ENCODE peak calls at places on chromosomes 6 and 20, in four cellular contexts. A, R, X and I are unnamed samples.

GRCh38 chr6:112468359-112468758 is 121.2 kb downstream of the RFPL4B start:
- DNase-seq in A (no peak), R (no peak), X (no peak), I (no peak)

GRCh38 chr6:100136590-100136989 is 142.6 kb upstream of the MCHR2 start:
- DNase-seq in A (no peak), R (no peak), X (no peak), I (no peak)

GRCh38 chr6:62652692-62653328 is 366.8 kb upstream of the KHDRBS2 start:
- DNase-seq in A (no peak), R (no peak), X (peak; percentile 7), I (no peak)

GRCh38 chr6:44010411-44011349 is 116.6 kb downstream of the MRPL14 start:
- DNase-seq in A (no peak), R (no peak), X (no peak), I (peak; percentile 71)

GRCh38 chr6:169427856-169428255 is 174.2 kb upstream of the THBS2 start:
- DNase-seq in A (no peak), R (no peak), X (no peak), I (no peak)

GRCh38 chr6:92759195-92759594 is 660.2 kb downstream of the EPHA7 start:
- DNase-seq in A (no peak), R (no peak), X (no peak), I (no peak)

GRCh38 chr6:154157082-154157481 is 118.0 kb downstream of the OPRM1 start:
- DNase-seq in A (no peak), R (no peak), X (no peak), I (no peak)

GRCh38 chr6:167574431-167575097 is 249.7 kb downstream of the TTLL2 start:
- DNase-seq in A (no peak), R (no peak), X (no peak), I (no peak)

GRCh38 chr6:155264704-155265320 is 999 bp downstream of the CLDN20 start:
- DNase-seq in A (no peak), R (no peak), X (no peak), I (no peak)

GRCh38 chr6:149082320-149082719 is 235.2 kb upstream of the TAB2 start:
- DNase-seq in A (peak; percentile 25), R (no peak), X (peak; percentile 65), I (peak; percentile 41)

GRCh38 chr6:33075568-33076405 is at the start of gene HLA-DPB1:
- DNase-seq in A (peak; percentile 40), R (peak; percentile 96), X (peak; percentile 52), I (no peak)

GRCh38 chr6:158837684-158838625 is 18.8 kb upstream of the EZR start:
- DNase-seq in A (no peak), R (no peak), X (no peak), I (no peak)

GRCh38 chr20:1700990-1701389 is 43.4 kb upstream of the SIRPG start:
- DNase-seq in A (no peak), R (no peak), X (no peak), I (no peak)

GRCh38 chr20:38854654-38855066 is 49.2 kb downstream of the PPP1R16B start:
- DNase-seq in A (no peak), R (no peak), X (peak; percentile 31), I (no peak)

GRCh38 chr6:167932468-167933276 is 64.8 kb upstream of the KIF25 start:
- DNase-seq in A (no peak), R (no peak), X (no peak), I (no peak)

GRCh38 chr6:136749359-136749758 is 42.9 kb downstream of the MAP3K5 start:
- DNase-seq in A (no peak), R (no peak), X (no peak), I (no peak)

GRCh38 chr6:22980446-22980845 is 411.1 kb downstream of the HDGFL1 start:
- DNase-seq in A (no peak), R (no peak), X (no peak), I (no peak)

GRCh38 chr6:124260337-124260736 is 456.7 kb downstream of the NKAIN2 start:
- DNase-seq in A (no peak), R (no peak), X (no peak), I (no peak)

GRCh38 chr6:39426057-39426592 is 103.6 kb upstream of the KCNK16 start:
- DNase-seq in A (no peak), R (no peak), X (no peak), I (no peak)

GRCh38 chr6:18099501-18099900 is 23.0 kb downstream of the NHLRC1 start:
- DNase-seq in A (no peak), R (no peak), X (no peak), I (no peak)

GRCh38 chr6:28907394-28907793 is 16.4 kb downstream of the TRIM27 start:
- DNase-seq in A (no peak), R (no peak), X (no peak), I (no peak)

GRCh38 chr6:100466410-100467143 is 1.9 kb upstream of the SIM1 start:
- DNase-seq in A (no peak), R (no peak), X (no peak), I (no peak)

GRCh38 chr20:19275630-19276071 is 63.2 kb downstream of the SLC24A3 start:
- DNase-seq in A (no peak), R (no peak), X (no peak), I (no peak)

GRCh38 chr6:139473239-139473701 is 98.8 kb upstream of the CITED2 start:
- DNase-seq in A (no peak), R (no peak), X (no peak), I (no peak)

GRCh38 chr20:39516964-39517363 is 554.8 kb downstream of the DHX35 start:
- DNase-seq in A (no peak), R (no peak), X (no peak), I (no peak)

GRCh38 chr6:135506270-135506997 is 8.9 kb upstream of the AHI1 start:
- DNase-seq in A (no peak), R (no peak), X (peak; percentile 41), I (peak; percentile 21)

GRCh38 chr6:123962508-123962907 is 158.8 kb downstream of the NKAIN2 start:
- DNase-seq in A (no peak), R (no peak), X (no peak), I (no peak)

GRCh38 chr6:150766201-150766997 is 99.1 kb upstream of the MTHFD1L start:
- DNase-seq in A (no peak), R (no peak), X (no peak), I (no peak)

GRCh38 chr6:38806271-38806670 is 91.2 kb downstream of the DNAH8 start:
- DNase-seq in A (no peak), R (no peak), X (no peak), I (no peak)

GRCh38 chr20:15654208-15654649 is 919.0 kb downstream of the KIF16B start:
- DNase-seq in A (peak; percentile 30), R (peak; percentile 43), X (peak; percentile 20), I (peak; percentile 4)

GRCh38 chr20:49867453-49868215 is 47.7 kb downstream of the SPATA2 start:
- DNase-seq in A (no peak), R (peak; percentile 57), X (no peak), I (no peak)
- TF ChIP-seq SPI1 in A (no peak), R (no peak), X (no peak), I (no peak)

DNA sequence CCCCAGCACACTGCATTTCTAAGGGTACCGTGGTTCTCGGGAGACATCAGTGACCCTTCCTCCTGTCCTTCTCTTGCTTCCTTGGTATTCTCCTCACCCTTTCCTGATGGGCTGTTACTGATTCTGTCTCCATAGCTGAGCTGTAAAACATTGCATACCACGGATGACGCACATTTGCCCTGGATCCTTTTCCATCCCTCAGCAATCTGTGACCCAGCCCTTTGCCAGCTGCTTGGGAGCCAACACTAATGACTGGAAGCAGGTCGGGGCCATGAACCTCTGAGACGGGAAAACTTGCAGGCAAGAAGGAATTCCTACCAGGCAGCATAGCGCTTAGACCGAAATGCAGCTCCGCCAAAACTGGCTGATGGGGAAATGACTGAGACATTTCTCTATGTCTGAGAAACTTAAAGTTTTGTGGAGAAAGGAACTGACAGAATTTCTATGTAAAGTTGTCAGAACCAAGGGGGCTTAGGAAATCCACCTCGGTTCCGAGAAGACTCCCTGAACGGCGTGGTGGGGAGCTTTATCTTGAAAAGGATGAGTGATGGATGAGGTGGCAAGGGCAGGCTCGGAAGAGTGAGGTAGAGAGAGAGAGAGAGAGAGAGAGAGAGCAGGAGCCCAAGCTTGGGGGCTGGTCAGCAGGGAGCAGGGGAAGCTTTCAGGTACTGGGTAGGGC is 19.2 kb downstream of the TUBB2B start:
- DNase-seq in A (no peak), R (no peak), X (no peak), I (no peak)
- TF ChIP-seq SPI1 in A (no peak), R (no peak), X (no peak), I (no peak)

GRCh38 chr20:63028461-63028921 is 21.7 kb upstream of the BHLHE23 start:
- DNase-seq in A (no peak), R (no peak), X (no peak), I (no peak)

GRCh38 chr20:63029358-63030121 is 22.8 kb upstream of the BHLHE23 start:
- DNase-seq in A (no peak), R (no peak), X (no peak), I (no peak)

GRCh38 chr20:63026582-63027424 is 20.0 kb upstream of the BHLHE23 start:
- DNase-seq in A (no peak), R (no peak), X (no peak), I (no peak)

GRCh38 chr20:63025534-63026331 is 19.0 kb upstream of the BHLHE23 start:
- DNase-seq in A (no peak), R (no peak), X (no peak), I (peak; percentile 51)

DNA sequence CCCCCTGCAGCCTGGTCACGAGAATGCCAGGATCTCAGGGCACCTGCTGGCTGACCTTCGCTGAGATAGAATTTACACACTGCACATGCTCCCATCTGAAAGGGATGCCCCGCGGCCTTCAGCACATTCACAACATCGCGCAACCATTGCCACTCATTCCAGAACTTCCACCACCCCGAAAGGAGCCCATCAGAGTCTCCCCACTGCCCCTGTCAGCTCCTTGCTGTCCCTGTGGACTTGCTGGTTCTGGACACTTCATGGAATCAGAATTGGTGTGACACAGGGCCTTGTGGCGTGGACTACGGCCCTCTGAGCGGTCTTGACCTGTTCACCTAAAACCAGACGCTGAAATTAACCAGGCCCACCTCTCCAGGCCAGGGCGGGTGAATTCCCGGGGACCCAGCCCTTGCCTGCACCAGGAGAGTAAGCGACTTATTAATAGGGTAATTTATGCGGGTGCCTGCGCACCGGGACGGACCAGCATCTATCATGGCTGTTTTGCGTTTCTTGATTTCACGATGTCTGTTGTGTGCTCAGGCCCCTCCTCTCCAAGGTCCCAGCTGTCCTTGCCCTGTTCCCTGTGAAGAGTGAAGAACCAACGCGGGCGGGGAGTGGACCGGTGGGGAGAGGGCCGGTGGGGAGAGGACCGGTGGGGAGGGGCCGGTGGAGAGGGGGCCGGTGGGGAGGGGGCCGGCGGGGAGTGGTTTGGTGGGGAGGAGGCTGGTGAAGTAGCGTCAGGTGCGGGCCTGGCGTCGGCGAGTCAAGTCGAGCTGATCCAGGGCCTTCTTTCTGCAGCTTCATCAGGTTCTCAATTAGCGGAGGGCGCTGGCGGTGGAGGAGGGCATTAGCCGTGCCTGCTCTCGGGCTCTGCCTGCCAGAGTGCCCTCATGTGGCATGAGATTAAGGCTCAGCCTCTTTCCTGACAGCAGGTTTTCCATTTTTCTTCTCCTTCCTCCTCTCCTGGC is 20.9 kb upstream of the BHLHE23 start:
- DNase-seq in A (no peak), R (no peak), X (no peak), I (peak; percentile 44)
- TF ChIP-seq SPI1 in A (no peak), R (no peak), X (no peak), I (no peak)

GRCh38 chr20:51193066-51193772 is 170.3 kb upstream of the KCNG1 start:
- DNase-seq in A (no peak), R (no peak), X (no peak), I (no peak)
- TF ChIP-seq SPI1 in A (no peak), R (no peak), X (no peak), I (no peak)

GRCh38 chr6:72689107-72689954 is 67.5 kb downstream of the KCNQ5 start:
- DNase-seq in A (peak; percentile 12), R (peak; percentile 96), X (no peak), I (no peak)
- TF ChIP-seq SPI1 in A (no peak), R (no peak), X (no peak), I (no peak)